ENCODE peak calls at places on chromosome 22, in nine cellular contexts. R is effector CD8-positive, alpha-beta T cell; C is Daoy; T is hypothalamus; Q is H9; N is germinal center; V is AG04450; I is skeletal muscle cell; Y is anterior cingulate cortex. X is an unnamed sample.

GRCh38 chr22:20127869-20128618 is 3.6 kb upstream of the ZDHHC8 start:
- DNase-seq in C (no peak), T (no peak), N (no peak), Y (no peak), R (no peak), I (no peak), Q (no peak), V (no peak), X (no peak)

GRCh38 chr22:24592144-24592845 is 578 bp downstream of the LRRC75B start:
- DNase-seq in C (no peak), I (no peak), V (no peak), Q (peak; percentile 55), Y (no peak), T (no peak), N (no peak), R (no peak), X (peak; percentile 68)

GRCh38 chr22:22942511-22943329 is 55.1 kb downstream of the IGLL5 start:
- DNase-seq in Q (peak; percentile 82), T (peak; percentile 62), I (no peak), R (peak; percentile 66), C (peak; percentile 55), V (no peak), N (peak; percentile 70), Y (no peak), X (peak; percentile 46)

GRCh38 chr22:37544955-37545702 is 15.2 kb upstream of the CDC42EP1 start:
- DNase-seq in N (no peak), R (peak; percentile 20), T (peak; percentile 56), Y (no peak), C (peak; percentile 71), V (no peak), I (no peak), Q (peak; percentile 91), X (peak; percentile 77)

GRCh38 chr22:48761546-48761945 is 1066.1 kb downstream of the BRD1 start:
- DNase-seq in C (no peak), R (no peak), Q (peak; percentile 10), N (no peak), T (no peak), Y (no peak), V (no peak), I (no peak), X (no peak)

GRCh38 chr22:38724926-38725571 is 19.3 kb downstream of the GTPBP1 start:
- DNase-seq in I (no peak), T (peak; percentile 64), R (no peak), Q (no peak), V (no peak), Y (no peak), N (peak; percentile 57), C (no peak), X (no peak)

GRCh38 chr22:42974223-42974622 is 40.7 kb downstream of the PACSIN2 start:
- DNase-seq in R (no peak), Q (no peak), N (no peak), I (no peak), T (no peak), C (no peak), V (no peak), Y (no peak), X (no peak)

GRCh38 chr22:35154937-35155387 is 89.0 kb downstream of the ISX start:
- DNase-seq in I (no peak), R (no peak), Y (no peak), N (peak; percentile 35), C (peak; percentile 57), V (peak; percentile 11), Q (peak; percentile 93), T (peak; percentile 37), X (peak; percentile 62)

GRCh38 chr22:22733881-22734373 is 89.5 kb downstream of the GGTLC2 start:
- DNase-seq in Q (no peak), C (no peak), T (no peak), R (no peak), N (no peak), Y (no peak), V (no peak), I (no peak), X (no peak)

GRCh38 chr22:17786435-17787158 is 12.3 kb upstream of the BID start:
- DNase-seq in N (no peak), V (no peak), Q (peak; percentile 77), I (peak; percentile 35), C (peak; percentile 39), R (no peak), T (peak; percentile 45), Y (no peak), X (no peak)

GRCh38 chr22:37634505-37635002 is 4.9 kb upstream of the SH3BP1 start:
- DNase-seq in Q (no peak), N (no peak), T (no peak), Y (no peak), I (no peak), C (no peak), V (no peak), R (no peak), X (no peak)

GRCh38 chr22:17072877-17073276 is 11.9 kb upstream of the IL17RA start:
- DNase-seq in Y (no peak), C (no peak), R (no peak), I (no peak), Q (no peak), N (no peak), V (no peak), T (no peak), X (no peak)

GRCh38 chr22:30875481-30876215 is 92.9 kb downstream of the MORC2 start:
- DNase-seq in Y (peak; percentile 19), V (no peak), T (peak; percentile 38), I (no peak), R (no peak), N (no peak), C (no peak), Q (no peak), X (no peak)

GRCh38 chr22:43931771-43932170 is 8.2 kb downstream of the PNPLA3 start:
- DNase-seq in Q (no peak), V (no peak), T (no peak), I (no peak), R (no peak), C (no peak), Y (no peak), N (no peak), X (no peak)

GRCh38 chr22:20653795-20654342 is 120.0 kb upstream of the SERPIND1 start:
- DNase-seq in R (no peak), C (no peak), T (no peak), N (no peak), Q (peak; percentile 5), V (no peak), Y (no peak), I (no peak), X (no peak)

GRCh38 chr22:41589260-41589600 is 410 bp downstream of the PMM1 start:
- DNase-seq in R (peak; percentile 44), Q (no peak), V (no peak), T (peak; percentile 37), Y (no peak), C (peak; percentile 38), I (no peak), N (no peak), X (no peak)

GRCh38 chr22:26406118-26406517 is 22.9 kb upstream of the ASPHD2 start:
- DNase-seq in Q (no peak), R (no peak), V (peak; percentile 1), N (no peak), Y (no peak), I (peak; percentile 38), T (no peak), C (peak; percentile 60), X (no peak)

GRCh38 chr22:38320605-38321402 is 3.6 kb upstream of the CSNK1E start:
- DNase-seq in I (no peak), T (no peak), Q (no peak), N (no peak), C (no peak), V (no peak), Y (no peak), R (no peak), X (no peak)

GRCh38 chr22:36367479-36367878 is 20.3 kb downstream of the MYH9 start:
- DNase-seq in I (no peak), V (no peak), R (no peak), C (no peak), Q (no peak), T (no peak), Y (no peak), N (no peak), X (no peak)

GRCh38 chr22:17230239-17230638 is 11.0 kb upstream of the ADA2 start:
- DNase-seq in T (no peak), I (no peak), C (no peak), V (no peak), N (no peak), R (no peak), Q (no peak), Y (no peak), X (no peak)

GRCh38 chr22:43411040-43411919 is 534 bp upstream of the MPPED1 start:
- DNase-seq in Q (no peak), I (no peak), V (no peak), C (no peak), T (no peak), R (no peak), Y (no peak), N (no peak), X (no peak)

GRCh38 chr22:29873943-29874342 is 9.0 kb upstream of the MTMR3 start:
- DNase-seq in Y (no peak), C (no peak), V (no peak), Q (no peak), T (no peak), N (no peak), R (no peak), I (no peak), X (no peak)

GRCh38 chr22:22674473-22674872 is 30.1 kb downstream of the GGTLC2 start:
- DNase-seq in Q (no peak), N (no peak), I (no peak), Y (no peak), R (no peak), V (no peak), T (no peak), C (no peak), X (no peak)

GRCh38 chr22:27638329-27639179 is 163.0 kb downstream of the MN1 start:
- DNase-seq in T (no peak), Y (no peak), C (no peak), Q (no peak), R (no peak), N (no peak), V (no peak), I (no peak), X (no peak)

GRCh38 chr22:38085056-38085455 is 1.1 kb upstream of the SLC16A8 start:
- DNase-seq in C (no peak), Y (no peak), I (no peak), R (no peak), V (no peak), N (no peak), Q (no peak), T (no peak), X (no peak)

GRCh38 chr22:23179381-23180294 is 671 bp upstream of the BCR start:
- DNase-seq in T (peak; percentile 52), Q (no peak), N (no peak), Y (no peak), I (no peak), C (no peak), R (no peak), V (no peak), X (peak; percentile 32)

X was measured in GM20000.